ENCODE peak calls at places on chromosomes 13 and 19, in ten cellular contexts. X, A, Q, T, S, O, Z, M, J and H are unnamed samples.

GRCh38 chr13:111639196-111639705 is 318.8 kb downstream of the TEX29 start:
- DNase-seq in Q (peak; percentile 10), J (no peak), O (no peak), X (no peak), Z (no peak), A (no peak), S (no peak), M (no peak), T (no peak), H (no peak)

GRCh38 chr19:56637976-56638555 is 4.9 kb upstream of the SMIM17 start:
- DNase-seq in A (peak; percentile 62), Z (peak; percentile 95), T (no peak), S (peak; percentile 39), Q (peak; percentile 69), X (peak; percentile 76), J (no peak), O (no peak), M (no peak), H (no peak)

GRCh38 chr13:41015920-41016319 is 3.2 kb downstream of the ELF1 start:
- DNase-seq in T (no peak), Q (no peak), O (no peak), J (no peak), A (no peak), Z (no peak), S (no peak), X (no peak), M (no peak), H (no peak)

GRCh38 chr19:49554701-49555181 is 25.6 kb downstream of the NOSIP start:
- DNase-seq in T (no peak), J (no peak), M (no peak), X (no peak), Q (no peak), Z (no peak), O (peak; percentile 77), A (no peak), S (no peak), H (no peak)

GRCh38 chr19:50870417-50871089 is 2.7 kb upstream of the KLK2 start:
- DNase-seq in T (no peak), Q (peak; percentile 71), Z (peak; percentile 5), A (peak; percentile 90), O (no peak), S (no peak), X (no peak), J (no peak), M (no peak), H (no peak)

GRCh38 chr19:49333426-49334288 is 1.5 kb upstream of the CD37 start:
- DNase-seq in A (no peak), T (no peak), Z (no peak), O (peak; percentile 94), J (no peak), M (no peak), X (peak; percentile 20), S (no peak), Q (peak; percentile 27), H (no peak)

GRCh38 chr19:20513179-20513934 is 52.2 kb downstream of the ZNF737 start:
- DNase-seq in S (no peak), X (no peak), M (no peak), Q (no peak), T (no peak), O (no peak), J (no peak), Z (no peak), A (no peak), H (no peak)

GRCh38 chr19:32406161-32407003 is 812 bp downstream of the DPY19L3 start:
- DNase-seq in M (no peak), O (no peak), Z (peak; percentile 9), S (no peak), Q (no peak), X (no peak), T (no peak), A (no peak), J (no peak), H (no peak)

GRCh38 chr13:21686761-21687391 is 16.0 kb downstream of the FGF9 start:
- DNase-seq in X (no peak), O (no peak), T (no peak), A (no peak), Q (no peak), S (no peak), Z (no peak), J (no peak), M (no peak), H (no peak)

GRCh38 chr19:23547816-23548430 is 139.1 kb downstream of the ZNF675 start:
- DNase-seq in M (no peak), T (no peak), Q (no peak), J (no peak), A (no peak), Z (no peak), O (no peak), S (no peak), X (no peak), H (no peak)

DNA sequence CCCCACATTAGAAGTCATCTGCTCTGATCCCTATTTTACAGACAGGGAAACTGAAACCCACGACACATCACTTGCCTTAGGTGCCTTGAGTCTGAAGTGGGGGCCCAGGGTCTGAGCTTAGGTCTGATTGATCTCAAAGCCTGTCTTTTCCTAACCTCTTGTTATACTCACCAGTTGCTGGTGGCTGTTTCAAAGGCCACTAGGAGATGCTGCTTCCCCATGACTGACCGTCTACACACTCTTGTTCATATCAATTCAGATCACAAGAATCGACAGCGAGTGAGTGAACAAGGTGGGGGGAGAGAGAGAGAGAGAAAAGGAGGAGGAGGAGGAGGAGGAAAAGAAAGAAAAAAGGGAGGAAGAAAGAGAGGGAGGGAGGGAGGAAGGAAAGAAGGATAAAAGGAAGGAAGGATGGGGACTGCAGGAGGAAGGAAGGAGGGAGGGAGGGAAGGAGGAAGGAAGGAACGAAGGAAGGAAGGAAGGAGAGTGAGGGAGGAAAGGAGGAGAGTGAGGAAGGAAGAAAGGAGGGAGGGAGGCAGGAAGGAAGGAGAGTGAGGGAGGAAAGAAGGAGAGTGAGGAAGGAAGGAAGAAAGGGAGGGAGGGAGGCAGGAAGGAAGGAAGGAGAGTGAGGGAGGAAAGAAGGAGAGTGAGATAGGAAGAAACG is 3.3 kb downstream of the OR10H1 start:
- DNase-seq in O (peak; percentile 64), J (no peak), Q (no peak), A (peak; percentile 36), X (no peak), M (no peak), T (no peak), Z (no peak), S (no peak), H (no peak)
- TF ChIP-seq CTCF in O (peak; percentile 74), J (no peak), Q (no peak), A (peak; percentile 21), X (no peak), M (peak; percentile 36), T (no peak), Z (no peak), S (no peak), H (no peak)

GRCh38 chr19:7699422-7700127 is 2.4 kb downstream of the FCER2 start:
- DNase-seq in M (no peak), O (no peak), J (no peak), S (no peak), X (no peak), Q (no peak), Z (no peak), A (no peak), T (no peak), H (no peak)
- TF ChIP-seq CTCF in M (no peak), O (no peak), J (no peak), S (no peak), X (no peak), Q (no peak), Z (no peak), A (no peak), T (no peak), H (no peak)

GRCh38 chr13:75088915-75089314 is 393.1 kb downstream of the TBC1D4 start:
- DNase-seq in A (no peak), Z (no peak), X (no peak), J (no peak), T (no peak), Q (no peak), O (no peak), S (no peak), M (no peak), H (no peak)

GRCh38 chr13:75091185-75091584 is 390.8 kb downstream of the TBC1D4 start:
- DNase-seq in O (no peak), J (no peak), T (no peak), Q (no peak), M (no peak), X (no peak), Z (no peak), A (no peak), S (no peak), H (no peak)

GRCh38 chr13:75091707-75092106 is 390.3 kb downstream of the TBC1D4 start:
- DNase-seq in Z (no peak), A (no peak), Q (no peak), X (no peak), T (no peak), S (no peak), J (no peak), M (no peak), O (no peak), H (no peak)
- TF ChIP-seq CTCF in Z (no peak), A (no peak), Q (no peak), X (no peak), T (no peak), S (no peak), J (no peak), M (no peak), O (no peak), H (no peak)

GRCh38 chr13:36251528-36251927 is 37.2 kb upstream of the SOHLH2 start:
- DNase-seq in O (no peak), J (no peak), Z (no peak), X (no peak), S (no peak), M (no peak), A (no peak), Q (no peak), T (no peak), H (no peak)
- TF ChIP-seq CTCF in O (no peak), J (no peak), Z (no peak), X (no peak), S (no peak), M (no peak), A (no peak), Q (no peak), T (no peak), H (no peak)